ENCODE peak calls at places on chromosomes 1 and 21, in six cellular contexts. A is WERI-Rb-1, F is HL-60, G is left lung, X is substantia nigra, Z is heart right ventricle. O is an unnamed sample.

GRCh38 chr1:44571712-44572571 is 102.3 kb downstream of the TMEM53 start:
- DNase-seq in A (peak; percentile 19), F (peak; percentile 6), G (no peak), X (no peak), Z (no peak), O (peak; percentile 8)

GRCh38 chr1:117612517-117613248 is 6.8 kb downstream of the TENT5C start:
- DNase-seq in A (peak; percentile 30), F (peak; percentile 78), G (no peak), X (no peak), Z (no peak), O (no peak)

GRCh38 chr1:94670273-94670672 is 128.7 kb upstream of the F3 start:
- DNase-seq in A (no peak), F (no peak), G (no peak), X (no peak), Z (no peak), O (no peak)

GRCh38 chr1:100152271-100152670 is 19.3 kb downstream of the TRMT13 start:
- DNase-seq in A (no peak), F (no peak), G (no peak), X (no peak), Z (no peak), O (no peak)

GRCh38 chr1:114524933-114525332 is 13.9 kb upstream of the TRIM33 start:
- DNase-seq in A (no peak), F (no peak), G (no peak), X (no peak), Z (no peak), O (no peak)

GRCh38 chr1:58524353-58524945 is 22.1 kb downstream of the OMA1 start:
- DNase-seq in A (no peak), F (peak; percentile 80), G (no peak), X (no peak), Z (no peak), O (no peak)

GRCh38 chr1:116226017-116226416 is 114.8 kb downstream of the MAB21L3 start:
- DNase-seq in A (no peak), F (no peak), G (no peak), X (no peak), Z (no peak), O (no peak)

GRCh38 chr1:91804546-91805023 is 81.4 kb downstream of the TGFBR3 start:
- DNase-seq in A (no peak), F (no peak), G (no peak), X (no peak), Z (no peak), O (no peak)

GRCh38 chr1:151713874-151714273 is 2.7 kb downstream of the CELF3 start:
- DNase-seq in A (peak; percentile 53), F (no peak), G (no peak), X (no peak), Z (no peak), O (no peak)

GRCh38 chr1:76925825-76926224 is 58.5 kb downstream of the ST6GALNAC5 start:
- DNase-seq in A (no peak), F (no peak), G (no peak), X (no peak), Z (no peak), O (no peak)

GRCh38 chr1:53502641-53503432 is 43.6 kb downstream of the DMRTB1 start:
- DNase-seq in A (peak; percentile 79), F (no peak), G (no peak), X (no peak), Z (no peak), O (no peak)

GRCh38 chr1:161115132-161115711 is 2.6 kb downstream of the PFDN2 start:
- DNase-seq in A (no peak), F (peak; percentile 49), G (no peak), X (no peak), Z (no peak), O (no peak)

GRCh38 chr21:25660233-25660632 is 21.2 kb downstream of the JAM2 start:
- DNase-seq in A (no peak), F (no peak), G (no peak), X (no peak), Z (no peak), O (no peak)

GRCh38 chr1:74780600-74780999 is 47.6 kb downstream of the TYW3 start:
- DNase-seq in A (no peak), F (no peak), G (no peak), X (no peak), Z (no peak), O (no peak)

GRCh38 chr1:112296908-112297307 is 99.1 kb upstream of the CTTNBP2NL start:
- DNase-seq in A (no peak), F (no peak), G (peak; percentile 68), X (no peak), Z (no peak), O (no peak)

GRCh38 chr1:14055442-14056225 is 355.6 kb downstream of the PRDM2 start:
- DNase-seq in A (no peak), F (no peak), G (no peak), X (no peak), Z (no peak), O (peak; percentile 14)

GRCh38 chr1:48750089-48750488 is 26.6 kb downstream of the BEND5 start:
- DNase-seq in A (no peak), F (no peak), G (no peak), X (no peak), Z (no peak), O (no peak)

GRCh38 chr1:215887618-215888017 is 320.5 kb downstream of the KCTD3 start:
- DNase-seq in A (no peak), F (no peak), G (no peak), X (no peak), Z (no peak), O (no peak)

GRCh38 chr1:176857632-176858031 is 306.9 kb downstream of the ASTN1 start:
- DNase-seq in A (no peak), F (no peak), G (no peak), X (no peak), Z (no peak), O (no peak)
- H3K27ac ChIP-seq in A (no peak overlapping the region), F (no peak overlapping the region), G (no peak overlapping the region), X (no peak overlapping the region), Z (no peak overlapping the region), O (no peak overlapping the region)

DNA sequence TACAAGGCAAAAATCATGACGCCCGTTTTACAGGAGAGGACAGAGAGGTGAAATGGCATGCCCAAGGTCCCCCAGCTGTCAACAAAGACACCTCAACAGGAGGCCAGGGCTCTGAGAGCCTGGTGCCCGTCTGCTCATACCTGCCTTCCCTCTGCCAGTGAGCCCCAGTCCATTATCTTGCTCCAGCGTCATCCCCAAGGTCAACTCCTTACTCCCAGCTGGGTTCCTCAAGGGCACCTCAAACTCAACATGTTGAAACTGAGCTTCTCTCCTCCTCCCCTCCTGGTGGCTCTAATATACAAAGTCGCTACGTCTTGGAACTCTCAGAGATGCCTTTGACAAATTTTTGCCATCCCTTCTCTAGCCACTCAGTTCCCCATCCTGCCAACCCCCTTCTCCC is 3.2 kb downstream of the PBXIP1 start:
- DNase-seq in A (no peak), F (no peak), G (no peak), X (no peak), Z (no peak), O (no peak)
- H3K27ac ChIP-seq in A (no peak overlapping the region), F (no peak overlapping the region), G (no peak overlapping the region), X (no peak overlapping the region), Z (no peak overlapping the region), O (no peak overlapping the region)

DNA sequence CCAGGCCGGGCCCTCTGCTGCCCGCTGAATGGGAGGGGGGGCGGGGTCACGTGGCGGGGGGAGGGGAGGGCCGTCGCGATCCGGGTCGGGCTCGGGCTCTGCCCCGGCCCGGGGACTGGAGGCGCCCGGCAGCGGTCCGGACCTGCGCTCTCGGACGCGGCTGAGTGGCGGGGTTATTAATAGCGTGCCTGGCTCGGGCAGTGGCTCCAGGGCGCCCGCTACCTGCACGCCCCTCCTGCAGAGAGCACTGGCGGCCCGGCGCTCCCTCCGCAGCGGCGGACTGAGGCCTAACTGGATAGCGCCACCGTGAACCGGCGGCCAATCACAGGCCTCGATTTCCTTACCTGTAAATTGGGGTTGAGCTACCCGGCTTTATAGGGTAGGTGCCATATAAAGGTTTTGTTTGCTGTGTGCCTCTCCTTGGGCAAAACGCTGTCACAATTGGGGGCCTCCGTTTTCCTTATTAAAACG is 28.0 kb downstream of the AHDC1 start:
- DNase-seq in A (no peak), F (no peak), G (peak; percentile 79), X (peak; percentile 27), Z (peak; percentile 82), O (no peak)
- H3K27ac ChIP-seq in A (no peak overlapping the region), F (no peak overlapping the region), G (peak overlapping the region; percentile 86), X (peak overlapping the region; percentile 7), Z (peak overlapping the region; percentile 94), O (peak overlapping the region; percentile 67)

GRCh38 chr1:1847501-1848289 is 43.2 kb downstream of the GNB1 start:
- DNase-seq in A (peak; percentile 48), F (no peak), G (no peak), X (no peak), Z (no peak), O (no peak)

GRCh38 chr1:1841575-1841991 is 49.3 kb downstream of the GNB1 start:
- DNase-seq in A (no peak), F (no peak), G (no peak), X (no peak), Z (no peak), O (no peak)

GRCh38 chr1:1847061-1847460 is 43.8 kb downstream of the GNB1 start:
- DNase-seq in A (no peak), F (no peak), G (no peak), X (no peak), Z (no peak), O (no peak)

GRCh38 chr1:1842360-1843146 is 48.3 kb downstream of the GNB1 start:
- DNase-seq in A (no peak), F (no peak), G (no peak), X (no peak), Z (no peak), O (no peak)

GRCh38 chr1:1846386-1846918 is 44.4 kb downstream of the GNB1 start:
- DNase-seq in A (no peak), F (no peak), G (no peak), X (no peak), Z (no peak), O (no peak)
- H3K27ac ChIP-seq in A (no peak overlapping the region), F (no peak overlapping the region), G (no peak overlapping the region), X (peak overlapping the region; percentile 58), Z (peak overlapping the region; percentile 65), O (peak overlapping the region; percentile 52)

GRCh38 chr1:22681564-22682276 is 28.7 kb downstream of the C1QB start:
- DNase-seq in A (no peak), F (no peak), G (no peak), X (no peak), Z (no peak), O (no peak)

GRCh38 chr1:22683547-22683946 is 27.1 kb upstream of the EPHB2 start:
- DNase-seq in A (no peak), F (no peak), G (no peak), X (no peak), Z (no peak), O (no peak)

GRCh38 chr1:22678522-22678896 is 25.5 kb downstream of the C1QB start:
- DNase-seq in A (no peak), F (no peak), G (no peak), X (no peak), Z (no peak), O (no peak)

GRCh38 chr1:22677861-22678521 is 25.0 kb downstream of the C1QB start:
- DNase-seq in A (no peak), F (no peak), G (no peak), X (no peak), Z (no peak), O (no peak)

DNA sequence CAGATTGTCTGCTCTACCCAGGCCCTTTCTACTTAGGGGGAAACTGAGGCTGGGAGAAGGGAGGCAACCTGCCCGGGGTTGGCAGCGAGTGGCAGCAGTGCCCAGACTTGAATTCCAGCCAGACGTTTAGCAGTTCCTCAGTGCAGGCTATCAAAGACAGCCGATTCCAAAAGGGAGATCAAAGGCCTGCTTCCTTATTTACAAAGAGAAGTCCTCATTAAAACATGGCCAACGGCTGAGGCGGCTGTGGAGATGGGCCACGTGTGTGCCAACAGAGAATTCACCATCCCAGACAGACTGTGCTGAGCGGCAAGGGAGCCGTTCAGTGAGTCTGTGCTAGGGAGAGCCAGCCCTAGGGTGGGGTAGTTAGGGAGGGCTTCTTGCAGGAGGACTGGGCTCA is 27.7 kb downstream of the C1QB start:
- DNase-seq in A (no peak), F (no peak), G (no peak), X (no peak), Z (no peak), O (no peak)
- H3K27ac ChIP-seq in A (no peak overlapping the region), F (no peak overlapping the region), G (no peak overlapping the region), X (no peak overlapping the region), Z (no peak overlapping the region), O (no peak overlapping the region)

O was measured in caudate nucleus.